ENCODE peak calls at places on chromosomes 11 and 22, in six cellular contexts. One of them, this sample, is unnamed.

GRCh38 chr11:33730716-33731115 is 5.5 kb downstream of the CD59 start:
- DNase-seq in cardiac fibroblast: no peak
- DNase-seq in stimulated activated CD4-positive, alpha-beta T cell treated with anti-CD3 and anti-CD28 coated beads, TNF-alpha, amount 100 ng/mL, for 48 hours: no peak
- DNase-seq in DMS79: no peak
- DNase-seq in GM12892: no peak
- DNase-seq in astrocyte of the spinal cord: no peak
- DNase-seq in this sample: no peak

GRCh38 chr11:64492561-64492960 is 98.5 kb upstream of the SLC22A12 start:
- DNase-seq in astrocyte of the spinal cord: no peak
- DNase-seq in cardiac fibroblast: no peak
- DNase-seq in DMS79: no peak
- DNase-seq in GM12892: no peak
- DNase-seq in stimulated activated CD4-positive, alpha-beta T cell treated with anti-CD3 and anti-CD28 coated beads, TNF-alpha, amount 100 ng/mL, for 48 hours: no peak
- DNase-seq in this sample: no peak

GRCh38 chr11:1727088-1727690 is 23.2 kb downstream of the IFITM10 start:
- DNase-seq in GM12892: no peak
- DNase-seq in DMS79: no peak
- DNase-seq in astrocyte of the spinal cord: no peak
- DNase-seq in cardiac fibroblast: no peak
- DNase-seq in stimulated activated CD4-positive, alpha-beta T cell treated with anti-CD3 and anti-CD28 coated beads, TNF-alpha, amount 100 ng/mL, for 48 hours: no peak
- DNase-seq in this sample: no peak

GRCh38 chr11:20258496-20258895 is 98.2 kb upstream of the DBX1 start:
- DNase-seq in DMS79: no peak
- DNase-seq in cardiac fibroblast: no peak
- DNase-seq in GM12892: no peak
- DNase-seq in stimulated activated CD4-positive, alpha-beta T cell treated with anti-CD3 and anti-CD28 coated beads, TNF-alpha, amount 100 ng/mL, for 48 hours: no peak
- DNase-seq in astrocyte of the spinal cord: no peak
- DNase-seq in this sample: no peak

GRCh38 chr22:31443516-31443915 is 44.1 kb downstream of the DRG1 start:
- DNase-seq in DMS79: no peak
- DNase-seq in GM12892: no peak
- DNase-seq in stimulated activated CD4-positive, alpha-beta T cell treated with anti-CD3 and anti-CD28 coated beads, TNF-alpha, amount 100 ng/mL, for 48 hours: no peak
- DNase-seq in cardiac fibroblast: no peak
- DNase-seq in astrocyte of the spinal cord: no peak
- DNase-seq in this sample: no peak

GRCh38 chr22:28208036-28208435 is 289.0 kb upstream of the PITPNB start:
- DNase-seq in cardiac fibroblast: no peak
- DNase-seq in GM12892: no peak
- DNase-seq in stimulated activated CD4-positive, alpha-beta T cell treated with anti-CD3 and anti-CD28 coated beads, TNF-alpha, amount 100 ng/mL, for 48 hours: no peak
- DNase-seq in DMS79: no peak
- DNase-seq in astrocyte of the spinal cord: peak; percentile 14
- DNase-seq in this sample: no peak

GRCh38 chr11:63849691-63850090 is 10.8 kb downstream of the MARK2 start:
- DNase-seq in astrocyte of the spinal cord: no peak
- DNase-seq in cardiac fibroblast: no peak
- DNase-seq in DMS79: no peak
- DNase-seq in stimulated activated CD4-positive, alpha-beta T cell treated with anti-CD3 and anti-CD28 coated beads, TNF-alpha, amount 100 ng/mL, for 48 hours: no peak
- DNase-seq in GM12892: no peak
- DNase-seq in this sample: no peak

GRCh38 chr11:69778373-69778772 is 3.2 kb upstream of the FGF4 start:
- DNase-seq in astrocyte of the spinal cord: no peak
- DNase-seq in cardiac fibroblast: no peak
- DNase-seq in GM12892: no peak
- DNase-seq in DMS79: no peak
- DNase-seq in stimulated activated CD4-positive, alpha-beta T cell treated with anti-CD3 and anti-CD28 coated beads, TNF-alpha, amount 100 ng/mL, for 48 hours: no peak
- DNase-seq in this sample: no peak

This sample was measured in AG04450.